ENCODE peak calls at places on chromosomes 11 and 22, in eight cellular contexts. Q, D, F, K, O, R, S and T are unnamed samples.

GRCh38 chr11:58498464-58498863 is 9.4 kb downstream of the OR5B21 start:
- DNase-seq in Q (no peak), D (no peak), F (no peak), K (no peak), O (no peak), R (no peak), S (no peak), T (no peak)

GRCh38 chr11:129987950-129988349 is 14.7 kb downstream of the PRDM10 start:
- DNase-seq in Q (no peak), D (no peak), F (no peak), K (no peak), O (no peak), R (no peak), S (no peak), T (no peak)

GRCh38 chr11:120173771-120174170 is 35.9 kb upstream of the TRIM29 start:
- DNase-seq in Q (no peak), D (no peak), F (no peak), K (no peak), O (no peak), R (no peak), S (no peak), T (no peak)

GRCh38 chr11:61602775-61603569 is 22.1 kb upstream of the SYT7 start:
- DNase-seq in Q (no peak), D (no peak), F (peak; percentile 81), K (no peak), O (no peak), R (peak; percentile 76), S (peak; percentile 98), T (no peak)

GRCh38 chr11:38667359-38667758 is 2069.3 kb upstream of the RAG2 start:
- DNase-seq in Q (no peak), D (no peak), F (no peak), K (no peak), O (no peak), R (peak; percentile 59), S (no peak), T (no peak)

GRCh38 chr11:56089697-56090096 is 3.4 kb upstream of the OR8I2 start:
- DNase-seq in Q (peak; percentile 28), D (no peak), F (no peak), K (no peak), O (peak; percentile 23), R (no peak), S (peak; percentile 21), T (no peak)

GRCh38 chr11:83831929-83832328 is 545.8 kb upstream of the CCDC90B start:
- DNase-seq in Q (no peak), D (no peak), F (no peak), K (no peak), O (no peak), R (no peak), S (no peak), T (no peak)

GRCh38 chr22:46931414-46931813 is 169.0 kb downstream of the TBC1D22A start:
- DNase-seq in Q (peak; percentile 51), D (no peak), F (no peak), K (no peak), O (no peak), R (no peak), S (peak; percentile 68), T (peak; percentile 67)

GRCh38 chr11:61897387-61898246 is 6.3 kb upstream of the FADS3 start:
- DNase-seq in Q (peak; percentile 93), D (peak; percentile 30), F (peak; percentile 83), K (peak; percentile 79), O (peak; percentile 46), R (peak; percentile 89), S (peak; percentile 98), T (peak; percentile 97)

GRCh38 chr11:122797651-122798050 is 40.6 kb upstream of the CRTAM start:
- DNase-seq in Q (no peak), D (no peak), F (no peak), K (no peak), O (no peak), R (no peak), S (no peak), T (no peak)

GRCh38 chr11:113628912-113629311 is 77.2 kb downstream of the TMPRSS5 start:
- DNase-seq in Q (peak; percentile 73), D (no peak), F (no peak), K (no peak), O (no peak), R (no peak), S (no peak), T (peak; percentile 90)

GRCh38 chr11:831132-831864 is 1.5 kb upstream of the CD151 start:
- DNase-seq in Q (no peak), D (no peak), F (no peak), K (no peak), O (no peak), R (peak; percentile 83), S (peak; percentile 97), T (no peak)

GRCh38 chr11:120335596-120335927 is 651 bp upstream of the ARHGEF12 start:
- DNase-seq in Q (peak; percentile 57), D (no peak), F (no peak), K (no peak), O (peak; percentile 67), R (peak; percentile 89), S (no peak), T (no peak)

GRCh38 chr11:23564370-23564769 is 704.1 kb upstream of the CCDC179 start:
- DNase-seq in Q (no peak), D (no peak), F (no peak), K (no peak), O (no peak), R (no peak), S (peak; percentile 9), T (no peak)

GRCh38 chr22:40922484-40923303 is 28.5 kb upstream of the RBX1 start:
- DNase-seq in Q (peak; percentile 72), D (peak; percentile 30), F (no peak), K (no peak), O (peak; percentile 59), R (no peak), S (no peak), T (no peak)

GRCh38 chr11:2381494-2382128 is 4.5 kb downstream of the CD81 start:
- DNase-seq in Q (no peak), D (no peak), F (no peak), K (no peak), O (no peak), R (no peak), S (no peak), T (no peak)

GRCh38 chr11:31817621-31818493 is 6.7 kb upstream of the PAX6 start:
- DNase-seq in Q (peak; percentile 85), D (no peak), F (peak; percentile 53), K (no peak), O (no peak), R (peak; percentile 80), S (peak; percentile 82), T (peak; percentile 87)

GRCh38 chr22:38748487-38749136 is 7.2 kb downstream of the SUN2 start:
- DNase-seq in Q (no peak), D (no peak), F (no peak), K (no peak), O (no peak), R (no peak), S (no peak), T (no peak)

GRCh38 chr22:38750638-38751037 is 5.2 kb downstream of the SUN2 start:
- DNase-seq in Q (no peak), D (no peak), F (no peak), K (no peak), O (no peak), R (no peak), S (no peak), T (no peak)

GRCh38 chr22:38751422-38752346 is 4.1 kb downstream of the SUN2 start:
- DNase-seq in Q (no peak), D (no peak), F (no peak), K (peak; percentile 66), O (peak; percentile 92), R (no peak), S (peak; percentile 76), T (no peak)

GRCh38 chr22:38750104-38750503 is 5.7 kb downstream of the SUN2 start:
- DNase-seq in Q (no peak), D (no peak), F (no peak), K (no peak), O (no peak), R (no peak), S (no peak), T (no peak)

DNA sequence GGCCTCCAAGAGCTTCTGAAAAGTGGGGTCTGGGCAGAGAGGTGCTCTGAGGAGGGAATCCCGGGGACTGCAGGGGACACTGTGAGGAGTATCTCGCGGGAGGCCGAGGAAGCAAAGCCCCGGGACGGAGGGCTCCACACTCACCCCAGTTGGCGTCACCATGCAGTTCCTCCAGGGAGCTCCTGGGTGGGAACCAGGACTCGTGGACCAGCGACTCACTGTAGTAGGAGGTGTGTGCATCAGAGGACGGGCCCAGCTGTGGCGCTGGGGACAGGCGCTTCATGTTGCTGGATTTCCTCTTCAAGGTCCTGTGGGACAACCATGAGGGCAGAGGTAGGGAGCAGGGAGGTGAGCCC is 4.8 kb downstream of the SUN2 start:
- DNase-seq in Q (no peak), D (no peak), F (no peak), K (no peak), O (no peak), R (no peak), S (no peak), T (no peak)
- H3K4me1 ChIP-seq in Q (peaks cover 17% of the 10 kb centered on the region), D (peaks cover 5% of the 10 kb centered on the region), F (peaks cover 22% of the 10 kb centered on the region), K (peaks cover 53% of the 10 kb centered on the region), O (peaks cover 43% of the 10 kb centered on the region), R (peaks cover 43% of the 10 kb centered on the region), S (peaks cover 12% of the 10 kb centered on the region), T (peaks cover 8% of the 10 kb centered on the region)

GRCh38 chr22:22547692-22548348 is 11.2 kb downstream of the PRAME start:
- DNase-seq in Q (no peak), D (no peak), F (no peak), K (no peak), O (no peak), R (no peak), S (no peak), T (no peak)
- H3K27me3 ChIP-seq in Q (peaks cover 99% of the 10 kb centered on the region), D (no peaks in the 10 kb centered on the region), F (no peaks in the 10 kb centered on the region), K (no peaks in the 10 kb centered on the region), O (no peaks in the 10 kb centered on the region), R (no peaks in the 10 kb centered on the region), S (no peaks in the 10 kb centered on the region), T (peaks cover 58% of the 10 kb centered on the region)

DNA sequence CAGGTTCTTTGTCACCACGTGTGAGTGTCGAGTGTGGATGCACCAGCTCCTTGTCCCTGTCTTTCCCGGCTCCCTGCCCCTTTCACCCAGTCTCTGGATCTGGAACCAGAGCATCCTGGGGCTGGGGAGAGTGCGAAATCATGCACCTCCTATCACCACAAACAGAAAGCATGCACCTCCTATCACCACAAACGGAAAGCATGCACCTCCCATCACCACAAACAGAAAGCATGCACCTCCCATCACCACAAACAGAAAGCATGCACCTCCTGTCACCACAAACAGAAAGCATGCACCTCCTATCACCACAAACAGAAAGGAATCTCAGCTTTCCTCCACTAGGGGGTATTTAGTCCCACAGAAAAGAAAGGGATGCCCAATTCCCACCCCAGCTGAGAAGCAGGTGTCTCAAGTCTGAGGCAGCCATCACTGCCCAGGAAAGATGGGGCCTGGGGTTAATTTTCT is 5.9 kb upstream of the GLB1L3 start:
- DNase-seq in Q (peak; percentile 83), D (no peak), F (no peak), K (peak; percentile 31), O (peak; percentile 66), R (no peak), S (no peak), T (peak; percentile 55)
- H3K4me1 ChIP-seq in Q (peaks cover 71% of the 10 kb centered on the region), D (no peaks in the 10 kb centered on the region), F (no peaks in the 10 kb centered on the region), K (peaks cover 30% of the 10 kb centered on the region), O (peaks cover 22% of the 10 kb centered on the region), R (peaks cover 16% of the 10 kb centered on the region), S (peaks cover 11% of the 10 kb centered on the region), T (no peaks in the 10 kb centered on the region)

DNA sequence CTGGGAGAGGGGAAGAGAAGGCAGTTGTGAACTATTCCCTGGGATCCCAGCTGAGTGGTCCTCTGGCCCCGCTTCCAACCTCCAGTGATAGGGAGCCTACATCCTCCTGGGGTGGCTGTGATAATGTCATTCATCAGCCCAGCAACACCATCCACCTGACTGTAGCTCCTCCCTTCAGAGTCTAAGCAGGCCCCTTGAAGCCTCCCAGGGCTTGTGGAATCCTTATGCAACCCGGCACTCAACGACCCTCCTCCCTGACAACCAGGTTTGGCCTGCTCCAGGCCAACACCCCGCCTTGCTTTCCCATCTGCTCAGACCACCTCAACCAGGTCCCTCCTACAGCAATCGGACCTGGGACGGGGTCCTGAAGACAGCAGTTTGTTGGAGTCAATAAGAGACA is 62.2 kb upstream of the LMO1 start:
- DNase-seq in Q (peak; percentile 60), D (no peak), F (peak; percentile 28), K (no peak), O (no peak), R (no peak), S (peak; percentile 27), T (peak; percentile 77)
- H3K27me3 ChIP-seq in Q (no peaks in the 10 kb centered on the region), D (peaks cover 5% of the 10 kb centered on the region), F (no peaks in the 10 kb centered on the region), K (no peaks in the 10 kb centered on the region), O (no peaks in the 10 kb centered on the region), R (no peaks in the 10 kb centered on the region), S (peaks cover 7% of the 10 kb centered on the region), T (no peaks in the 10 kb centered on the region)